ENCODE peak calls at places on chromosomes 11 and 22, in five cellular contexts. E is colonic mucosa, D is HCT116, T is thoracic aorta, I is left lung. C is an unnamed sample.

GRCh38 chr11:74650498-74650897 is 58.1 kb downstream of the POLD3 start:
- DNase-seq in E (no peak), D (no peak), I (no peak), T (no peak), C (no peak)

GRCh38 chr11:125082040-125082439 is 18.9 kb downstream of the SLC37A2 start:
- DNase-seq in E (no peak), T (no peak), I (no peak), D (no peak), C (no peak)

GRCh38 chr11:1487091-1487850 is 692 bp upstream of the MOB2 start:
- DNase-seq in T (no peak), I (no peak), D (no peak), E (no peak), C (no peak)

GRCh38 chr11:121012091-121012490 is 11.8 kb upstream of the TBCEL start:
- DNase-seq in I (no peak), E (no peak), T (no peak), D (no peak), C (peak; percentile 31)

GRCh38 chr11:106395716-106396349 is 318.4 kb downstream of the AASDHPPT start:
- DNase-seq in D (peak; percentile 28), T (no peak), E (no peak), I (no peak), C (no peak)

GRCh38 chr22:37735054-37735453 is 38.2 kb downstream of the TRIOBP start:
- DNase-seq in D (no peak), E (peak; percentile 57), I (no peak), T (no peak), C (peak; percentile 68)

GRCh38 chr11:44427432-44427831 is 117.5 kb upstream of the ALX4 start:
- DNase-seq in D (no peak), I (no peak), T (no peak), E (peak; percentile 18), C (no peak)

GRCh38 chr11:134470238-134470637 is 58.2 kb upstream of the B3GAT1 start:
- DNase-seq in I (no peak), D (no peak), E (no peak), T (no peak), C (no peak)

GRCh38 chr11:109123811-109124787 is 297.9 kb upstream of the C11orf87 start:
- DNase-seq in I (no peak), D (no peak), T (no peak), E (no peak), C (no peak)

GRCh38 chr11:17012712-17013547 is 1.3 kb downstream of the PLEKHA7 start:
- DNase-seq in E (peak; percentile 74), T (no peak), I (peak; percentile 48), D (peak; percentile 12), C (peak; percentile 98)

GRCh38 chr11:58905141-58905715 is 34.1 kb upstream of the GLYATL1 start:
- DNase-seq in I (no peak), D (no peak), T (no peak), E (peak; percentile 41), C (no peak)

GRCh38 chr11:7551571-7551970 is 37.8 kb downstream of the PPFIBP2 start:
- DNase-seq in I (no peak), E (no peak), T (no peak), D (no peak), C (peak; percentile 77)

GRCh38 chr22:45948081-45948648 is 28.8 kb downstream of the WNT7B start:
- DNase-seq in D (no peak), E (no peak), I (no peak), T (no peak), C (no peak)

GRCh38 chr11:81112718-81113117 is 1620.9 kb downstream of the FAM181B start:
- DNase-seq in I (no peak), D (no peak), E (no peak), T (no peak), C (no peak)

GRCh38 chr11:120195601-120196289 is 15.1 kb upstream of the OAF start:
- DNase-seq in D (no peak), E (no peak), T (no peak), I (no peak), C (no peak)

GRCh38 chr11:64090811-64091516 is 55.2 kb downstream of the FLRT1 start:
- DNase-seq in T (no peak), E (no peak), D (no peak), I (no peak), C (no peak)

GRCh38 chr22:29994027-29994715 is 86.1 kb upstream of the HORMAD2 start:
- DNase-seq in I (no peak), D (no peak), T (no peak), E (no peak), C (peak; percentile 87)

GRCh38 chr11:124740277-124740882 is 638 bp downstream of the NRGN start:
- DNase-seq in E (no peak), T (no peak), D (no peak), I (no peak), C (no peak)

GRCh38 chr11:122754553-122755322 is 83.6 kb upstream of the CRTAM start:
- DNase-seq in I (no peak), T (no peak), D (peak; percentile 10), E (no peak), C (no peak)

GRCh38 chr11:77073328-77074001 is 6.7 kb downstream of the CAPN5 start:
- DNase-seq in T (peak; percentile 81), I (peak; percentile 78), E (peak; percentile 94), D (peak; percentile 36), C (peak; percentile 83)
- H3K4me1 ChIP-seq in T (peaks cover 46% of the 10 kb centered on the region), I (peaks cover 35% of the 10 kb centered on the region), E (peaks cover 50% of the 10 kb centered on the region), D (peaks cover 25% of the 10 kb centered on the region), C (peaks cover 50% of the 10 kb centered on the region)

DNA sequence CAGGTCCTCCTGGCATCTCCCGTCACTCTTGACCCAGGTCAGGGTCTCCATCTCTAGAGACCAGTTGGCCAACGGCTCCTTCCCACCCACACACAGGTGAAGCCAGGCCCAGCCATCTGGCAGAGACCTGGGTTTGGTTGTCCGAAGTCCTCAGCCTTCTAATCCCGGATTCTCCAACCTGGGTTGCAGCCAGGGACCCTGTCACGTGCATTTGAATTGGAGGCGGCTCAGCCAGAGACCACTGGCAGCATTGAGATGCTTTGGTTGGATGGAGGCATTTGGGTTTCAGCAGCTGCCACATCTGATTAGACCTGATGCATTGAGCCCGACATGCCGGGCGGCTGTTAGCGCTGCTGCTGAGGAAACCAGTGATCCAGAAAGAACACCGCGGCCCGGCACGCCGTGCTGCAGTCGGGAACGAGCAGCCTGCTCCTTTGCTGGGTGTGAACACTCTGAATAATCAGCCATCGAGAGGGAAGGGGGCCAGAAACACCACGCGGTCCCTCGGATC is 163.2 kb downstream of the BRD1 start:
- DNase-seq in E (no peak), I (no peak), T (no peak), D (no peak), C (no peak)
- H3K4me1 ChIP-seq in E (no peaks in the 10 kb centered on the region), I (peaks cover 5% of the 10 kb centered on the region), T (no peaks in the 10 kb centered on the region), D (no peaks in the 10 kb centered on the region), C (no peaks in the 10 kb centered on the region)

DNA sequence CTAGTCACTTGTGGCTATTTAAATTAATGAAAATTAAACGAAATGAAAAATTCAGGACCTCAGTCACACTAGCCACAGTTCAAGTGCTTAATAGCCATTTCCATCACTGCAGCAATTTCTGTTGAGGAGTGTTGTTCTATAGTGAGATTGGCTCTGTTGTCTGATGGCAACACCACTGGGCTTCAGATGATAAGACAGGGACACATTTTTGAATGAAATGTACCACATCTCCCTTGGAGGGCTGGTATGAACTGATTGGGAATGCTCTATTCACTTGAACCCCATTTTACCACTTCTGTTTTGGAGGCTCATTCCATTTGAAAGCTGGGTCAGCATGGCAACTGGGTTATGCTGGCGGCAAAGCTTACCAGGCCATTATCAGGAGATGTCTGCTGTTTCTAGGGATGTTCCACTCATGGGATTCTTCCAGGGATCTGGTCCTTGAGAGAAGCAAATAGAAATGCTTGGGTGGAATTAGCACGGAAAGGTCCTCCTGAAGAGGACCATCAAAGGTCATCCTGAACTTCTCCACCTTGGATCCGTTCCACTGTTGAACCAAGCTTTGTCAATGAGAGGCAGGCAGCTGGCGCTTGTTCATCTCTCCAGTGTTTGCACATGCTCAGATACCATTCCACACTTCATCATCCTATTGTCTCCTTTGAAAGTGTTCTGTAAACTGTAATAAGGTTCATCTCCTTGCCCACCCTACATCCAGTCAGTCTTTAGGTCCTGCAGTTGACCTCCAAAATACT is 7.6 kb downstream of the AMOTL1 start:
- DNase-seq in I (no peak), T (no peak), E (no peak), D (no peak), C (no peak)
- H3K4me1 ChIP-seq in I (peaks cover 37% of the 10 kb centered on the region), T (peaks cover 77% of the 10 kb centered on the region), E (no peaks in the 10 kb centered on the region), D (peaks cover 15% of the 10 kb centered on the region), C (peaks cover 93% of the 10 kb centered on the region)

GRCh38 chr11:67369801-67370284 is 3.6 kb downstream of the CLCF1 start:
- DNase-seq in E (no peak), T (no peak), I (no peak), D (no peak), C (no peak)

GRCh38 chr11:67370351-67371076 is 2.9 kb downstream of the CLCF1 start:
- DNase-seq in T (no peak), I (no peak), D (no peak), E (no peak), C (no peak)

GRCh38 chr11:67372232-67372992 is 986 bp downstream of the CLCF1 start:
- DNase-seq in I (no peak), D (no peak), T (no peak), E (no peak), C (peak; percentile 56)

GRCh38 chr11:67371549-67372231 is 1.7 kb downstream of the CLCF1 start:
- DNase-seq in I (no peak), D (no peak), T (no peak), E (peak; percentile 57), C (no peak)

DNA sequence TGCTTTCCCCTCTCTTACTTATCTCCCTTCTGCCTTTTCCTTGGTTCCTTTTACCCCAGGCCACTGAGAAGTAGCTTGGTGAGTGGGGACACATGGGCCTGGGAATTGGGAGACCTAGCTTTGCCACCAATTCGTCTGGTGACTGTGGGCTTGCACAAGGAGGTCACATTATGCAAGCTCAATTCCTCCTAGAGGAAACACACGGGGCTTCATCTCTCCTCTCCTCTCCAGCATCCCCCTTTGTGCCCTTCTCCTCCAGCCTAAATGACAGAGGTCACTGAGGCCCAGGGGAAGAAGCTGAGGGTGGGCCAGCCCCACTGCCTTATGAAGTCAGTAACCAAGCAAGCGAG is 2.2 kb downstream of the CLCF1 start:
- DNase-seq in E (no peak), I (no peak), T (no peak), D (no peak), C (no peak)
- H3K4me1 ChIP-seq in E (peaks cover 24% of the 10 kb centered on the region), I (peaks cover 87% of the 10 kb centered on the region), T (peaks cover 54% of the 10 kb centered on the region), D (peaks cover 31% of the 10 kb centered on the region), C (peaks cover 30% of the 10 kb centered on the region)